ENCODE peak calls at places on chromosome 14, in five cellular contexts. Q, H, P, A and Z are unnamed samples.
A peak's percentile ranks its signal among the peaks of the same experiment; 100 is the strongest.

GRCh38 chr14:105213396-105213795 is 32.3 kb upstream of the NUDT14 start:
- DNase-seq in H (no peak), A (no peak), P (no peak), Q (no peak), Z (no peak)

GRCh38 chr14:99673328-99674063 is 10.6 kb upstream of the CYP46A1 start:
- DNase-seq in P (no peak), H (no peak), A (no peak), Q (no peak), Z (peak; percentile 32)

GRCh38 chr14:102055181-102055901 is 31.5 kb downstream of the HSP90AA1 start:
- DNase-seq in H (no peak), P (no peak), A (peak; percentile 83), Q (peak; percentile 70), Z (no peak)

GRCh38 chr14:69620211-69620611 is 8.8 kb downstream of the SUSD6 start:
- DNase-seq in P (no peak), Q (no peak), H (no peak), A (no peak), Z (no peak)

GRCh38 chr14:28375295-28375694 is 391.3 kb upstream of the FOXG1 start:
- DNase-seq in H (peak; percentile 2), P (no peak), A (no peak), Q (peak; percentile 23), Z (no peak)

GRCh38 chr14:75238728-75239455 is 39.7 kb upstream of the FOS start:
- DNase-seq in H (no peak), A (no peak), Q (no peak), P (no peak), Z (peak; percentile 79)

GRCh38 chr14:91298576-91298975 is 54.1 kb upstream of the GPR68 start:
- DNase-seq in H (no peak), Q (no peak), P (no peak), A (no peak), Z (no peak)

GRCh38 chr14:91398707-91399106 is 18.9 kb downstream of the CCDC88C start:
- DNase-seq in Q (no peak), A (no peak), P (no peak), H (no peak), Z (no peak)

GRCh38 chr14:81710232-81710845 is 176.7 kb upstream of the SEL1L start:
- DNase-seq in P (no peak), Q (peak; percentile 11), H (peak; percentile 47), A (peak; percentile 1), Z (no peak)

GRCh38 chr14:78319826-78320635 is 149.9 kb downstream of the NRXN3 start:
- DNase-seq in A (no peak), Q (no peak), P (no peak), H (no peak), Z (no peak)

GRCh38 chr14:60647081-60647836 is 2.0 kb downstream of the SIX1 start:
- DNase-seq in H (no peak), P (peak; percentile 75), A (peak; percentile 69), Q (peak; percentile 75), Z (no peak)
- H3K27me3 ChIP-seq in H (peaks cover 81% of the 10 kb centered on the region), P (peaks cover 3% of the 10 kb centered on the region), A (no peaks in the 10 kb centered on the region), Q (peaks cover 55% of the 10 kb centered on the region), Z (no peaks in the 10 kb centered on the region)

GRCh38 chr14:72616811-72617210 is 277.1 kb downstream of the DPF3 start:
- DNase-seq in Q (no peak), H (no peak), P (no peak), A (no peak), Z (no peak)
- H3K27ac ChIP-seq in Q (no peak overlapping the region), H (no peak overlapping the region), P (peak overlapping the region; percentile 74), A (no peak overlapping the region), Z (no peak overlapping the region)

GRCh38 chr14:71327691-71328090 is 420.4 kb downstream of the PCNX1 start:
- DNase-seq in Q (peak; percentile 27), A (peak; percentile 37), P (no peak), H (no peak), Z (no peak)
- H3K4me1 ChIP-seq in Q (no peaks in the 10 kb centered on the region), A (peaks cover 8% of the 10 kb centered on the region), P (peaks cover 24% of the 10 kb centered on the region), H (peaks cover 18% of the 10 kb centered on the region), Z (no peaks in the 10 kb centered on the region)

GRCh38 chr14:34662558-34663088 is 32.7 kb upstream of the SNX6 start:
- DNase-seq in H (no peak), Q (peak; percentile 21), P (no peak), A (no peak), Z (no peak)

GRCh38 chr14:34665785-34666425 is 36.0 kb upstream of the SNX6 start:
- DNase-seq in P (peak; percentile 65), A (peak; percentile 96), H (peak; percentile 79), Q (peak; percentile 92), Z (peak; percentile 67)

GRCh38 chr14:34667007-34667406 is 37.1 kb upstream of the SNX6 start:
- DNase-seq in P (no peak), A (no peak), Q (no peak), H (no peak), Z (no peak)
- H3K27me3 ChIP-seq in P (no peaks in the 10 kb centered on the region), A (no peaks in the 10 kb centered on the region), Q (no peaks in the 10 kb centered on the region), H (no peaks in the 10 kb centered on the region), Z (no peaks in the 10 kb centered on the region)

GRCh38 chr14:103404032-103404918 is 19.1 kb downstream of the MARK3 start:
- DNase-seq in P (no peak), H (no peak), A (peak; percentile 24), Q (no peak), Z (no peak)

GRCh38 chr14:103398427-103399195 is 13.4 kb downstream of the MARK3 start:
- DNase-seq in H (peak; percentile 61), P (no peak), Q (peak; percentile 57), A (peak; percentile 61), Z (no peak)

GRCh38 chr14:103400537-103400936 is 15.3 kb downstream of the MARK3 start:
- DNase-seq in H (no peak), Q (no peak), P (no peak), A (no peak), Z (no peak)

GRCh38 chr14:103402700-103403099 is 17.5 kb downstream of the MARK3 start:
- DNase-seq in A (peak; percentile 70), Q (peak; percentile 69), H (no peak), P (no peak), Z (no peak)

GRCh38 chr14:103401223-103402214 is 16.3 kb downstream of the MARK3 start:
- DNase-seq in P (no peak), Q (peak; percentile 74), H (no peak), A (peak; percentile 87), Z (no peak)
- H3K27ac ChIP-seq in P (no peak overlapping the region), Q (peak overlapping the region; percentile 8), H (peak overlapping the region; percentile 73), A (peak overlapping the region; percentile 42), Z (no peak overlapping the region)

GRCh38 chr14:24441485-24441884 is 1.1 kb downstream of the SDR39U1 start:
- DNase-seq in H (no peak), P (no peak), Q (no peak), A (no peak), Z (no peak)

GRCh38 chr14:24442240-24443052 is at the start of gene SDR39U1:
- DNase-seq in H (peak; percentile 99), A (peak; percentile 99), P (peak; percentile 98), Q (peak; percentile 99), Z (peak; percentile 98)

GRCh38 chr14:24440606-24441399 is 1.8 kb downstream of the SDR39U1 start:
- DNase-seq in Q (no peak), P (no peak), A (no peak), H (no peak), Z (no peak)

GRCh38 chr14:24443053-24443683 is 592 bp upstream of the SDR39U1 start:
- DNase-seq in A (no peak), H (no peak), Q (peak; percentile 13), P (no peak), Z (no peak)

GRCh38 chr14:24441904-24442239 is 704 bp downstream of the SDR39U1 start:
- DNase-seq in A (peak; percentile 52), Q (no peak), H (no peak), P (no peak), Z (no peak)
- H3K4me1 ChIP-seq in A (peaks cover 2% of the 10 kb centered on the region), Q (no peaks in the 10 kb centered on the region), H (peaks cover 14% of the 10 kb centered on the region), P (peaks cover 28% of the 10 kb centered on the region), Z (no peaks in the 10 kb centered on the region)

DNA sequence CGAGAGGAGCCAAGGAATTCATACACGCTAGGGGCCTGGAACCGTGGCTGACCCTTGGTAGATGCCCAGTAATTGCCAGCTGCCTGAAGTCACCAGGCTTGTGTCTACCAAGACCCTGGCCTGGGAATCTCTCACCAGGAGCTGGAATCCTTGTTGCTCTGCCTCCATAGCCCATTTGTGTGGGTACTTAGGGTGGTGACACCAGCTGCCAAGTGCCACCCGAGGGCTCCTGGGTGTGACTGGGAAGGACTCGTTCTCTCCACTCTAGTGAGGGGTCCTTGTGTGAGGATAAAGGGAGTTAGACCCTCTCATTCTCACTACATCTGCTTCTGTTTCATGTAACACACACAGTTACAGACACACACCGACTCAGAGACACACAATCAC is 17.9 kb downstream of the SERPINA1 start:
- DNase-seq in P (peak; percentile 5), Q (no peak), H (no peak), A (no peak), Z (no peak)
- H3K27me3 ChIP-seq in P (no peaks in the 10 kb centered on the region), Q (no peaks in the 10 kb centered on the region), H (no peaks in the 10 kb centered on the region), A (no peaks in the 10 kb centered on the region), Z (no peaks in the 10 kb centered on the region)

DNA sequence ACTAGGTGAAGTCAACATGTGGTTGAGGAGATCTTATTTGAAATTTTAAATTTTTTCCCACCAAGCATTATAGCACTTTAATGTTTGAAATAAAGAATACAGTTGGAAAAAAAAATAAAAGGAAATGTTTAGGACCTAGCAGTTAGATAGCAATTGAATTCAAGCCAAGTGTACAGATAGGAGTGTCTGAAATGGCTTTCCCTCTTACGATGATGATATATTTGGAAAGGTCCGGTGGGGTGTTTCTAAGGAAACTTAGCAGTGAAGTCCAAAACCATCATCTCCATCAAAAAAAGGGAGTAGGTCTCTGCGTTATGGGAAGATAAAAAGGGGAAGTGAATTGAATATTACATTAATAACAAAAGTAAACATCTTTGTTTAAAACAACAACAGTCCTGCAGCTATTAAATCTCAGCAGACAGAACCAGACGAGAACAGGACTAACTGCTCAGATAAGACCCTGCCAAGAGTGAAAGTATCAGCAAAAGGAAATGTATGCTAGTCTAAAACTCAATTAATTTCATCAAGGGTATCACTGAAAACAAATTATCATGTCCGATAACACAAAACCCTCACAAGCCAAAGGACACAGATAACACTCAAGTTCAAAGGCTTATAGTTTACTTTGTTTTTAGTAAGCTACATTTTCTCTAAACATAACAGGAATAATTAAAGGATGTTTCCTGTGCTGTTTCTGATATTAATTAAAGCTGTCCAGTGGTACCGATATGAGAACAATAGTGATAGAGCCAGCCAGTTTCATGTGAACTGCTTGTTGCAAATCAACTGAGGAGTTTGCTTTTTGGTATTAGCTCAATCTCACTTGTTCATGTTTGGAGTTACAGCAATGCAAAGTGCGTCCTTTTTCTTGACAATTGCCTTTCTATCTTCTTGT is 241.9 kb downstream of the BMP4 start:
- DNase-seq in Q (no peak), H (no peak), A (no peak), P (no peak), Z (no peak)
- H3K27ac ChIP-seq in Q (no peak overlapping the region), H (peak overlapping the region; percentile 24), A (no peak overlapping the region), P (no peak overlapping the region), Z (no peak overlapping the region)

GRCh38 chr14:50088731-50089130 is 27.6 kb downstream of the VCPKMT start:
- DNase-seq in Q (no peak), A (no peak), P (no peak), H (no peak), Z (no peak)
- H3K4me1 ChIP-seq in Q (no peaks in the 10 kb centered on the region), A (peaks cover 5% of the 10 kb centered on the region), P (no peaks in the 10 kb centered on the region), H (peaks cover 8% of the 10 kb centered on the region), Z (no peaks in the 10 kb centered on the region)